ENCODE peak calls at places on chromosome 6, in four cellular contexts. One of them, this sample, is unnamed.

GRCh38 chr6:33205172-33206026 is 944 bp downstream of the HSD17B8 start:
- DNase-seq in GM12878: no peak
- DNase-seq in SK-N-SH: peak; percentile 42
- DNase-seq in WTC11: no peak
- DNase-seq in this sample: peak; percentile 68

GRCh38 chr6:30818426-30818841 is 65.9 kb upstream of the DDR1 start:
- DNase-seq in WTC11: no peak
- DNase-seq in GM12878: no peak
- DNase-seq in SK-N-SH: no peak
- DNase-seq in this sample: no peak

GRCh38 chr6:113031591-113031990 is 684.5 kb downstream of the RFPL4B start:
- DNase-seq in WTC11: no peak
- DNase-seq in SK-N-SH: no peak
- DNase-seq in GM12878: no peak
- DNase-seq in this sample: no peak

GRCh38 chr6:157885211-157885788 is 62.3 kb downstream of the SNX9 start:
- DNase-seq in WTC11: no peak
- DNase-seq in GM12878: no peak
- DNase-seq in SK-N-SH: no peak
- DNase-seq in this sample: no peak

GRCh38 chr6:89952361-89952680 is 58.1 kb downstream of the GJA10 start:
- DNase-seq in WTC11: no peak
- DNase-seq in SK-N-SH: no peak
- DNase-seq in GM12878: no peak
- DNase-seq in this sample: no peak

GRCh38 chr6:159654483-159655098 is 38.5 kb downstream of the SOD2 start:
- DNase-seq in SK-N-SH: peak; percentile 41
- DNase-seq in GM12878: peak; percentile 12
- DNase-seq in WTC11: no peak
- DNase-seq in this sample: peak; percentile 39

GRCh38 chr6:135537782-135538301 is 40.3 kb upstream of the AHI1 start:
- DNase-seq in GM12878: no peak
- DNase-seq in SK-N-SH: no peak
- DNase-seq in WTC11: no peak
- DNase-seq in this sample: no peak

GRCh38 chr6:20402181-20403079 is 751 bp downstream of the E2F3 start:
- DNase-seq in GM12878: no peak
- DNase-seq in WTC11: peak; percentile 32
- DNase-seq in SK-N-SH: peak; percentile 66
- DNase-seq in this sample: peak; percentile 73

GRCh38 chr6:4017847-4018193 is 61.1 kb downstream of the FAM217A start:
- DNase-seq in GM12878: no peak
- DNase-seq in SK-N-SH: peak; percentile 58
- DNase-seq in WTC11: no peak
- DNase-seq in this sample: peak; percentile 51

GRCh38 chr6:71394001-71394432 is 105.4 kb downstream of the OGFRL1 start:
- DNase-seq in GM12878: no peak
- DNase-seq in WTC11: no peak
- DNase-seq in SK-N-SH: no peak
- DNase-seq in this sample: no peak

GRCh38 chr6:100342830-100343229 is 121.9 kb downstream of the SIM1 start:
- DNase-seq in GM12878: no peak
- DNase-seq in SK-N-SH: no peak
- DNase-seq in WTC11: no peak
- DNase-seq in this sample: no peak

GRCh38 chr6:136030131-136030530 is 178.6 kb downstream of the PDE7B start:
- DNase-seq in WTC11: no peak
- DNase-seq in SK-N-SH: peak; percentile 45
- DNase-seq in GM12878: no peak
- DNase-seq in this sample: no peak

GRCh38 chr6:12298017-12298958 is 8.1 kb downstream of the EDN1 start:
- DNase-seq in GM12878: no peak
- DNase-seq in WTC11: no peak
- DNase-seq in SK-N-SH: no peak
- DNase-seq in this sample: no peak

GRCh38 chr6:138001750-138002349 is 105.4 kb downstream of the PERP start:
- DNase-seq in WTC11: peak; percentile 63
- DNase-seq in GM12878: no peak
- DNase-seq in SK-N-SH: peak; percentile 34
- DNase-seq in this sample: peak; percentile 48

GRCh38 chr6:163706688-163707087 is 292.2 kb downstream of the QKI start:
- DNase-seq in SK-N-SH: no peak
- DNase-seq in GM12878: no peak
- DNase-seq in WTC11: no peak
- DNase-seq in this sample: no peak

GRCh38 chr6:37994238-37994637 is 174.7 kb downstream of the ZFAND3 start:
- DNase-seq in SK-N-SH: no peak
- DNase-seq in WTC11: no peak
- DNase-seq in GM12878: no peak
- DNase-seq in this sample: no peak

GRCh38 chr6:163585932-163586437 is 171.5 kb downstream of the QKI start:
- DNase-seq in WTC11: no peak
- DNase-seq in SK-N-SH: no peak
- DNase-seq in GM12878: no peak
- DNase-seq in this sample: peak; percentile 57

GRCh38 chr6:12014027-12014872 is 2.1 kb downstream of the HIVEP1 start:
- DNase-seq in WTC11: no peak
- DNase-seq in SK-N-SH: no peak
- DNase-seq in GM12878: no peak
- DNase-seq in this sample: peak; percentile 53

GRCh38 chr6:10403385-10404106 is 11.3 kb downstream of the TFAP2A start:
- DNase-seq in WTC11: no peak
- DNase-seq in SK-N-SH: no peak
- DNase-seq in GM12878: no peak
- DNase-seq in this sample: peak; percentile 50

GRCh38 chr6:17640477-17640917 is 40.4 kb downstream of the FAM8A1 start:
- DNase-seq in SK-N-SH: no peak
- DNase-seq in WTC11: no peak
- DNase-seq in GM12878: no peak
- DNase-seq in this sample: no peak

GRCh38 chr6:100202417-100203194 is 208.6 kb upstream of the MCHR2 start:
- DNase-seq in SK-N-SH: no peak
- DNase-seq in WTC11: no peak
- DNase-seq in GM12878: no peak
- DNase-seq in this sample: no peak

GRCh38 chr6:52982680-52983079 is 12.4 kb downstream of the GSTA4 start:
- DNase-seq in WTC11: no peak
- DNase-seq in GM12878: no peak
- DNase-seq in SK-N-SH: no peak
- DNase-seq in this sample: no peak

GRCh38 chr6:52981215-52981910 is 13.7 kb downstream of the GSTA4 start:
- DNase-seq in SK-N-SH: no peak
- DNase-seq in WTC11: no peak
- DNase-seq in GM12878: no peak
- DNase-seq in this sample: no peak

GRCh38 chr6:52985228-52985627 is 9.9 kb downstream of the GSTA4 start:
- DNase-seq in SK-N-SH: no peak
- DNase-seq in GM12878: no peak
- DNase-seq in WTC11: no peak
- DNase-seq in this sample: no peak

GRCh38 chr6:52983159-52983848 is 11.8 kb downstream of the GSTA4 start:
- DNase-seq in SK-N-SH: no peak
- DNase-seq in WTC11: no peak
- DNase-seq in GM12878: no peak
- DNase-seq in this sample: no peak

DNA sequence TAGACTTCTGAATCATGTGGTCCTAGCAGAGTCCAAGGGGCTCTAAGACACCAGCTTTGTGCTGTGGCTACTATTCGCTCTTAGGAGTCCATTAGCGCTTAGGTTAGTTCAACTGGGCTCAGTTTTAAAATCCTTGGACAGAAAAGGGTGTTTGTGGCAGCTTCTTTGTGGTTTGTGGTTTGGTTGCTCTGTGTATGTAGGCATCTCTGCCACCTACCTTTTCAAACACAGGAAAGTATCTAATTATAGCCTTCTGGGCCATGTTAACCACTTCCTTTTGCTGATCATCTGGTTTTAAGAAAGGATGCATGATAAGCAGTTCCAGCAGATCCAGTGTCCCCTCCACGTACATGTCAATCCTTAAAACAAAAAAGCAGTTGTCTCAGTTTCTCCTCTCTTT is 10.8 kb downstream of the GSTA4 start:
- DNase-seq in GM12878: peak; percentile 31
- DNase-seq in WTC11: no peak
- DNase-seq in SK-N-SH: no peak
- DNase-seq in this sample: no peak
- TF ChIP-seq USF1 in GM12878: no peak
- TF ChIP-seq USF1 in WTC11: no peak
- TF ChIP-seq USF1 in SK-N-SH: no peak
- TF ChIP-seq USF1 in this sample: no peak

GRCh38 chr6:36678488-36679042 is at the start of gene CDKN1A:
- DNase-seq in SK-N-SH: peak; percentile 92
- DNase-seq in GM12878: no peak
- DNase-seq in WTC11: peak; percentile 86
- DNase-seq in this sample: peak; percentile 90

GRCh38 chr6:36676142-36677058 is 2.1 kb upstream of the CDKN1A start:
- DNase-seq in GM12878: no peak
- DNase-seq in WTC11: no peak
- DNase-seq in SK-N-SH: peak; percentile 55
- DNase-seq in this sample: no peak

GRCh38 chr6:36677753-36678487 is 594 bp upstream of the CDKN1A start:
- DNase-seq in GM12878: no peak
- DNase-seq in WTC11: no peak
- DNase-seq in SK-N-SH: no peak
- DNase-seq in this sample: no peak

GRCh38 chr6:36677059-36677749 is 1.3 kb upstream of the CDKN1A start:
- DNase-seq in WTC11: no peak
- DNase-seq in GM12878: no peak
- DNase-seq in SK-N-SH: peak; percentile 41
- DNase-seq in this sample: no peak

DNA sequence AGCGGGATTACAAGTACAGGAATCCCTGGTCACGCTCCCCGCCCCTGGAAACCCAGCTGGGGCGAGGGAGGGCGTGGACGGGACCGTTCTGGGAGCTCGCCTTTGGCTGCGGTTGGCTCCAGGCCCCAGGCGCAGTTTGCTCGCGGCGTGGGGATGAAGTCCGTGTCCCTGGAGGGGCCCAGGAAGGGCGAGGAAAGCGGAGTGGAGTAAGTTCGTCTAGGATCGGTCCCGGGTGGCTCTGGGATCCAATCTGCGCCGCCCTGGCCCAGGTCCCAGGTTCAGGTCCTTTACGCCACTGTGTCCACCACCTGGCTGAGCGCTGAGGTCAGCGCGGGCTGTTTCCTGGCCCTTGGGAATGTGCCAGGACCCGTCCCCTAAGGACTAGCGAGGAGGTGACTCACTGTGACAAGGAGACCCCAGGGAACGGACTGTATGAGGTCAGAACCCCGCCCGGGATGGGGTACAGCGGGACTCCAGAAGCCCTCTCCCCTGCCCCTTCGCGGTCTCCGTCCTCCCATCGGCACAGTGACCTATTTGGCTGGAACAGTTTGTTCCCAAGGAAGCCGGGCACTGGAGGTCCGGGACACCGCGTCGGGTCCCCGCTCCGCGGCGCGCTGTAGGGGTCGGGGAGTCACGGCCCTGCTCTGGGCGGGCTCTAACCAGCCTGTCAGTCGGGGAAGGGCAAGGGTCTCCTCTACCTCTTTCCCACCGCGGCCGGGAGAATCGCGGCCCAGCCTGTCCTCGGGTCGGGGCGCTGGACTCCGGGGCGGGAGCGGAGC is 718 bp downstream of the CDKN1A start:
- DNase-seq in SK-N-SH: peak; percentile 68
- DNase-seq in WTC11: peak; percentile 44
- DNase-seq in GM12878: no peak
- DNase-seq in this sample: peak; percentile 62
- TF ChIP-seq USF1 in SK-N-SH: no peak
- TF ChIP-seq USF1 in WTC11: no peak
- TF ChIP-seq USF1 in GM12878: no peak
- TF ChIP-seq USF1 in this sample: no peak

GRCh38 chr6:150690681-150691080 is 91.0 kb downstream of the PLEKHG1 start:
- DNase-seq in GM12878: no peak
- DNase-seq in WTC11: no peak
- DNase-seq in SK-N-SH: no peak
- DNase-seq in this sample: no peak
- TF ChIP-seq USF1 in GM12878: no peak
- TF ChIP-seq USF1 in WTC11: no peak
- TF ChIP-seq USF1 in SK-N-SH: no peak
- TF ChIP-seq USF1 in this sample: no peak

DNA sequence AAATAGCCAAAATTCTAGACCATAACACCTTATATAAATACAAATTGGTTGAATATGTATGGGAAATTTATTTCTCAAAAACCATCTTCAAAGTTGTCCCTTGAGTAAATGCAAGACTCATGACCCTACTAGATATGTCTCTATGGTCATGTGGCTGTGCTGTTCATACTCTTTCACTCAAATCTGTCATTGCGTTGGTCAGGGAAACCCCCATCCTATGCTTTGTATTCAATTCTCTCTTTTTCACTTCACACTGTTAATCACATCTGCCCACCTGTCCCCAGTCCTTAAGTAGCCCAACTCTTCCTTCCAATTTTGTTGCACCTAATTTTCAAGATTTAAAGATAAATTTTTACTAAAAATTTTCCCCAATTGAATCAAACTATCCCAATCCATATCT is 51.0 kb downstream of the RPS12 start:
- DNase-seq in SK-N-SH: no peak
- DNase-seq in WTC11: no peak
- DNase-seq in GM12878: peak; percentile 33
- DNase-seq in this sample: no peak
- TF ChIP-seq USF1 in SK-N-SH: no peak
- TF ChIP-seq USF1 in WTC11: no peak
- TF ChIP-seq USF1 in GM12878: no peak
- TF ChIP-seq USF1 in this sample: no peak

GRCh38 chr6:91305755-91306154 is 718.9 kb upstream of the MAP3K7 start:
- DNase-seq in SK-N-SH: no peak
- DNase-seq in GM12878: no peak
- DNase-seq in WTC11: no peak
- DNase-seq in this sample: no peak

GRCh38 chr6:91298543-91299145 is 711.8 kb upstream of the MAP3K7 start:
- DNase-seq in WTC11: no peak
- DNase-seq in SK-N-SH: no peak
- DNase-seq in GM12878: no peak
- DNase-seq in this sample: no peak

GRCh38 chr6:91299544-91300491 is 712.9 kb upstream of the MAP3K7 start:
- DNase-seq in GM12878: no peak
- DNase-seq in SK-N-SH: no peak
- DNase-seq in WTC11: peak; percentile 32
- DNase-seq in this sample: no peak

GRCh38 chr6:91303326-91303725 is 716.5 kb upstream of the MAP3K7 start:
- DNase-seq in SK-N-SH: no peak
- DNase-seq in WTC11: no peak
- DNase-seq in GM12878: no peak
- DNase-seq in this sample: no peak

DNA sequence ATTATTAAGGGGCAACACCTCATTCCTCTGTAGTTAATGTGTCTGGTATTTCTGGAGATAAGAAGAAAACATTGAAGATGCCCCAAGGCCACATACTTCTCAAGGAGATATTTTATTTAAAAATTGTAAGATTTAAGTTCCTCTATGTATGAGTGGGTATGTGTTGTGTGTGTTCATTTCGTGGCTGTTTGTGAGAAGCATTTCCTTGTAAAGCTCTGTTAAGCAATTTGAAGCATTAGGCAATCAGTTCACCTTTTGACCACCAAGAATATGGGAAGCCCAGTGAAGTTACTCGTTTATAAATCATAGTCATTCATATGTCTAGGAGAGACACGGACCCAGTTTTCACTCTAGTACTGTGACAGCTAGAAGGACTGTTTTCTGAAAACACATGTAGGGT is 717.6 kb upstream of the MAP3K7 start:
- DNase-seq in SK-N-SH: no peak
- DNase-seq in GM12878: no peak
- DNase-seq in WTC11: no peak
- DNase-seq in this sample: no peak
- TF ChIP-seq USF1 in SK-N-SH: no peak
- TF ChIP-seq USF1 in GM12878: no peak
- TF ChIP-seq USF1 in WTC11: no peak
- TF ChIP-seq USF1 in this sample: no peak

This sample was measured in K562.